ENCODE peak calls at places on chromosome 6, in nine cellular contexts. B is fibroblast of lung; Y is nephron progenitor cell; S is progenitor cell of endocrine pancreas; G is IMR-90; X is neural crest cell; L is bronchial epithelial cell; V is CD8-positive, alpha-beta T cell; P is BE2C. U is an unnamed sample.

GRCh38 chr6:166570929-166571699 is 15.4 kb downstream of the RAMACL start:
- DNase-seq in B (no peak), Y (no peak), S (no peak), G (no peak), X (no peak), L (peak), V (no peak), P (no peak), U (no peak)

GRCh38 chr6:75609639-75610590 is 8.2 kb downstream of the SENP6 start:
- DNase-seq in B (peak), Y (no peak), S (no peak), G (peak), X (no peak), L (peak), V (no peak), P (no peak), U (no peak)

GRCh38 chr6:100126682-100127484 is 132.9 kb upstream of the MCHR2 start:
- DNase-seq in B (no peak), Y (no peak), S (no peak), G (no peak), X (no peak), L (no peak), V (no peak), P (no peak), U (no peak)

GRCh38 chr6:142850653-142851434 is 94.1 kb downstream of the HIVEP2 start:
- DNase-seq in B (no peak), Y (no peak), S (no peak), G (peak), X (no peak), L (peak), V (no peak), P (no peak), U (no peak)

GRCh38 chr6:1949533-1949932 is 295.9 kb downstream of the GMDS start:
- DNase-seq in B (peak), Y (no peak), S (no peak), G (peak), X (no peak), L (peak), V (no peak), P (no peak), U (no peak)

GRCh38 chr6:13457577-13457976 is 29.8 kb downstream of the GFOD1 start:
- DNase-seq in B (peak), Y (no peak), S (no peak), G (peak), X (no peak), L (peak), V (no peak), P (no peak), U (no peak)

GRCh38 chr6:158501638-158502592 is 58.0 kb upstream of the TMEM181 start:
- DNase-seq in B (no peak), Y (no peak), S (no peak), G (no peak), X (no peak), L (no peak), V (no peak), P (no peak), U (no peak)

GRCh38 chr6:135458051-135458450 is 39.5 kb downstream of the AHI1 start:
- DNase-seq in B (no peak), Y (no peak), S (no peak), G (no peak), X (no peak), L (no peak), V (no peak), P (no peak), U (no peak)

GRCh38 chr6:18323935-18324707 is 59.8 kb upstream of the DEK start:
- DNase-seq in B (peak), Y (peak), S (no peak), G (peak), X (peak), L (peak), V (no peak), P (peak), U (peak)

GRCh38 chr6:35718911-35719381 is 17.9 kb upstream of the ARMC12 start:
- DNase-seq in B (peak), Y (no peak), S (no peak), G (no peak), X (no peak), L (no peak), V (no peak), P (no peak), U (no peak)

GRCh38 chr6:17001188-17001587 is 100.7 kb upstream of the STMND1 start:
- DNase-seq in B (peak), Y (no peak), S (no peak), G (peak), X (no peak), L (no peak), V (no peak), P (no peak), U (no peak)

GRCh38 chr6:37049990-37050853 is 44.8 kb downstream of the FGD2 start:
- DNase-seq in B (no peak), Y (no peak), S (no peak), G (no peak), X (no peak), L (no peak), V (peak), P (no peak), U (no peak)

GRCh38 chr6:30037182-30037788 is 23.8 kb upstream of the POLR1H start:
- DNase-seq in B (peak), Y (no peak), S (no peak), G (peak), X (no peak), L (peak), V (no peak), P (no peak), U (no peak)

DNA sequence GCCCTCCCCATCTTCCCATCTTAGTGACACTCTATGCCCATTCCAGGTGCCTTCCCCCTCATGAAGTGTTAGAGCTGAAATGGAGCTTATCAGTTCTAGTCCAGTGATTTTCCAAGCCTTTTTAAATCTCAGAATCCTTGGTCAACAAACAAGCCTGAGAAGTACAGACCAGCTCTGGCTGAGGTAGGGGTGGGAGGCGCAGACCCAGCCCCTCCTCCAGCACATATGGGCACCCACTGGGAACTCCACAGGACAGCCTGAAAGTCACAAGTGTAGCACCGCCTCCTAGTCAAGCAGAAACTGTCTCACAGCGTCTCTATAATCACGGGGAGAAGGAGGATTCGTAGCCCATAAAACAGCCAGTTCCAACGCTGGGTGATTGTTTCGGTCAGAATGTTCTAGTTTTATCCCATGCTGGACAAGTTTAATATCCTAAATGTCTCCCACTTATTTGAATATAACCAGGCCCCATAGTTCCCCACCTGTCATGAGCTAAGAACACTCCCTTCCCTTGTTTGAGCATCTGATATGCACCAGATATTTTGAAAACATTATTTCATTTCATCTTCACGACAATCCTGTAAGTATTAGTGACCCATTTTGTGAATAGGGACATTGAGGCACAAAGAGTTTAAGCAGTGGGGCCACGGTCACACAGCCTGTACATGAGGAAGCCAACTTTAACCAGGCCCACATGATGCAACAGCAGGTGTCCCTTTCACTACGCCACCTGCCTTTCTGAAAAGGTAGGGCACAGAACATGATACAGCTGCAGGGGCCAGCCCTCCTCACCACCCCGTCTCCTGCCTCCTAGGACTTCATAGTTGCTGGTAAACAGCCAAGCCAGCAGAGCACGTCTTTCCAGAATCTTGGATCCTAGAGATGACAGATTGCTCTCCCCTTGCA is 40.1 kb downstream of the TRAF3IP2 start:
- DNase-seq in B (no peak), Y (no peak), S (no peak), G (no peak), X (no peak), L (no peak), V (no peak), P (no peak), U (no peak)
- TF ChIP-seq CTCF in B (no peak), Y (no peak), S (peak), G (no peak), X (no peak), L (peak), V (no peak), P (peak), U (no peak)

GRCh38 chr6:106444777-106445507 is 84.4 kb downstream of the CRYBG1 start:
- DNase-seq in B (peak), Y (peak), S (no peak), G (peak), X (peak), L (peak), V (no peak), P (peak), U (peak)

GRCh38 chr6:106446983-106447382 is 86.5 kb downstream of the CRYBG1 start:
- DNase-seq in B (no peak), Y (no peak), S (no peak), G (no peak), X (no peak), L (no peak), V (no peak), P (no peak), U (no peak)

GRCh38 chr6:106448000-106448426 is 87.5 kb downstream of the CRYBG1 start:
- DNase-seq in B (no peak), Y (no peak), S (no peak), G (no peak), X (no peak), L (no peak), V (peak), P (no peak), U (no peak)

GRCh38 chr6:106445508-106445878 is 85.0 kb downstream of the CRYBG1 start:
- DNase-seq in B (no peak), Y (no peak), S (no peak), G (no peak), X (no peak), L (no peak), V (no peak), P (no peak), U (no peak)

DNA sequence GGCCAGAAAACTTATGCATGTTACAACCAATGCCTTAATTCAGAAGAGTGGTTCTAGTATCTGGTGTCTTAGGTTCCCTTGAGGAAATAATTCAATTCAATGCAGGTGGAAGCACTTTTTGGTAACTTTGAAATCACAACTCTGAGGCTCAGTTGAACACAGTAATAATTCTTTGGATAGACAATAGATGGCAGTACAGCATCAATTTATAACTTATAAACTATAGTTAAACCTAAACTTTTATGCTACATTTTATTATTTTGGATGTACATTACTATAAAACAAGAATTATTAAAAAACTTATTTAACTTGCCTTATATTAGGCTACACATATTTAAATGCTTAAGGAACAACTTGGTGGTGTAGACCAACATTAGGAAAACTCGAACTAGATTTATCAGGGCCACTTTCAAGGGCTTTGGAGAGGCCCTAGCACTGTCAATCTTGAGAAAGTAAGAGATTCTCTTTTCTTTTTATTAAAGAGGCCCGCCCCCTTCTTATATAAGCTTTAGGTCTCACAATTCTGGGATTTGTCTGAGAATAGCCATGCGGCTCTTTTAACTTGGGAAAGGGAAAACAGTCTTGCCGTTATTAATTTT is 85.9 kb downstream of the CRYBG1 start:
- DNase-seq in B (peak), Y (no peak), S (no peak), G (peak), X (no peak), L (no peak), V (no peak), P (no peak), U (no peak)
- TF ChIP-seq CTCF in B (peak), Y (peak), S (peak), G (peak), X (peak), L (no peak), V (peak), P (peak), U (peak)

DNA sequence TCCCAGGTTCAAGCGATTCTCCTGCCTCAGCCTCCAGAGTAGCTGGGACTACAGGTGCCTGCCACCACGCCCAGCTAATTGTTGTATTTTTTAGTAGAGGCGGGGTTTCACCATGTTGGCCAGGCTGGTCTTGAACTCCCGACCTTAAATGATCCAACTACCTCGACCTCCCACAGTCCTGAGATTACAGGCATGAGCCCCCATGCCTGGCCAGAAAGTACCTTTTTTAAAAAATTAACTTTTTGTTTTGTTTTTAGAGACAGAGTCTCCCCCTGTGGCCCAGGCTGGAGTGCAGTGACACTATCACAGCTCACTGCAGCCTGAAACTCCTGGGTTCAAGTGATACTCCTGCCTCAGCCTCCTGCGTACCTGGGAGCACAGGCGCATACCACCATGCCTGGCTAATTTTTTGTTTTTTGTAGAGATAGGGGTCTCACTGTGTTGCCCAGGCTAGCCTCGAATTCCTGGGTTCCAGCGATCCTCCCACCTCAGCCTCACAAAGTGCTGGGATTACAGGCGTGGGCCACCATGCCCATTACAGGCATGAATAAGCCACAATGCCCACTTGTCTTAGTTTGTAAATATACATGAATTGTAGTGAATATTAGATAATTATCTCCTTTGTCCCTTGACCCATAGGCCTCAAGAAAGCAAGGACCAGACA is 17.4 kb upstream of the EEF1A1 start:
- DNase-seq in B (no peak), Y (no peak), S (no peak), G (no peak), X (no peak), L (no peak), V (no peak), P (no peak), U (no peak)
- TF ChIP-seq CTCF in B (no peak), Y (no peak), S (no peak), G (no peak), X (no peak), L (no peak), V (no peak), P (no peak), U (no peak)

GRCh38 chr6:78611886-78612480 is 255.4 kb upstream of the IRAK1BP1 start:
- DNase-seq in B (peak), Y (no peak), S (no peak), G (no peak), X (no peak), L (peak), V (no peak), P (no peak), U (no peak)
- TF ChIP-seq CTCF in B (peak), Y (peak), S (peak), G (peak), X (peak), L (peak), V (peak), P (peak), U (peak)

DNA sequence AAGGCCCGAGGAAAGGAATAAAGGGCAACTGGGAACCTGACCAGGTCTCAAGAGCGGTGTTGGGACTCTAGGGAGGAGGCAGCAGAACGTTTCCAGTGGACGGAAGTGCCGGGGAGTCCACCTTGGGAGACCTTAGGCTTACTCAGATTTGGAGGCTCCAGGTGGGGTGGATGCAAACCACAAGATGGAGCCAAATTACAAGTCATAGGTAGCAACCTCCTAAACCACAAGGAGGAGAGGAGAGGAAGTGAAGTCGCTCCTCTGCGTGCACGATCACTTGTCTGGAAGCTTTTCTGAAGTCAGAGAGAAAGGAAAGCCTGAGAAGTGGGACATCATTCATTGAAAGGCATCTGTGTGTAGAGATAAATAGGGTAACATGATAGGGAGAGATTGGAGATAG is 9.3 kb downstream of the HLA-DOA start:
- DNase-seq in B (no peak), Y (no peak), S (no peak), G (no peak), X (no peak), L (peak), V (no peak), P (no peak), U (no peak)
- TF ChIP-seq CTCF in B (no peak), Y (no peak), S (peak), G (no peak), X (peak), L (peak), V (no peak), P (peak), U (peak)

GRCh38 chr6:109695468-109695867 is 4.4 kb downstream of the FIG4 start:
- DNase-seq in B (peak), Y (no peak), S (no peak), G (no peak), X (no peak), L (peak), V (no peak), P (peak), U (no peak)
- TF ChIP-seq CTCF in B (no peak), Y (no peak), S (peak), G (no peak), X (peak), L (peak), V (no peak), P (peak), U (no peak)

GRCh38 chr6:34243901-34244884 is 4.6 kb downstream of the SMIM29 start:
- DNase-seq in B (peak), Y (no peak), S (no peak), G (peak), X (no peak), L (peak), V (no peak), P (peak), U (no peak)
- TF ChIP-seq CTCF in B (peak), Y (peak), S (peak), G (peak), X (peak), L (peak), V (no peak), P (peak), U (peak)

U was measured in D721Med.